ENCODE peak calls at places on chromosomes 13 and 19, in four cellular contexts. Q, M, A and U are unnamed samples.
A peak's percentile ranks its signal among the peaks of the same experiment; 100 is the strongest.

GRCh38 chr19:3057275-3057714 is 5.0 kb downstream of the TLE5 start:
- DNase-seq in Q (no peak), M (peak; percentile 78), A (no peak), U (no peak)

GRCh38 chr13:101053289-101053688 is 363.0 kb downstream of the NALCN start:
- DNase-seq in Q (no peak), M (no peak), A (no peak), U (no peak)

GRCh38 chr13:71056581-71056980 is 810.4 kb downstream of the DACH1 start:
- DNase-seq in M (no peak), Q (no peak), A (peak; percentile 48), U (peak; percentile 28)

GRCh38 chr13:76516013-76516412 is 370.2 kb downstream of the KCTD12 start:
- DNase-seq in Q (no peak), M (no peak), A (no peak), U (no peak)

GRCh38 chr13:19805765-19806164 is 23.0 kb upstream of the PSPC1 start:
- DNase-seq in M (no peak), A (no peak), Q (no peak), U (no peak)

GRCh38 chr19:17260842-17261325 is 3.7 kb downstream of the USHBP1 start:
- DNase-seq in A (peak; percentile 96), Q (peak; percentile 78), M (peak; percentile 57), U (peak; percentile 94)

GRCh38 chr19:3698386-3698950 is 1.8 kb downstream of the PIP5K1C start:
- DNase-seq in Q (no peak), M (no peak), A (no peak), U (peak; percentile 57)

GRCh38 chr13:88958821-88959220 is 1287.7 kb downstream of the SLITRK5 start:
- DNase-seq in Q (no peak), M (no peak), A (no peak), U (no peak)

GRCh38 chr19:15369594-15369891 is 10.0 kb downstream of the AKAP8 start:
- DNase-seq in A (no peak), Q (no peak), M (no peak), U (no peak)

GRCh38 chr13:57666554-57666953 is 35.0 kb downstream of the PCDH17 start:
- DNase-seq in Q (no peak), A (no peak), M (no peak), U (no peak)

GRCh38 chr19:32748497-32748896 is 28.9 kb downstream of the TDRD12 start:
- DNase-seq in Q (peak; percentile 4), M (no peak), A (peak; percentile 45), U (peak; percentile 49)
- TF ChIP-seq CTCF in Q (peak; percentile 52), M (no peak), A (peak; percentile 23), U (peak; percentile 45)

GRCh38 chr13:98976338-98976737 is 1.5 kb downstream of the DOCK9 start:
- DNase-seq in Q (no peak), M (no peak), A (no peak), U (no peak)
- H3K4me3 ChIP-seq in Q (no peak overlapping the region), M (peak overlapping the region; percentile 54), A (no peak overlapping the region), U (no peak overlapping the region)

GRCh38 chr19:18522124-18522861 is 423 bp upstream of the ELL start:
- DNase-seq in A (peak; percentile 100), Q (peak; percentile 99), M (peak; percentile 100), U (peak; percentile 100)
- TF ChIP-seq CTCF in A (no peak), Q (no peak), M (peak; percentile 40), U (no peak)

DNA sequence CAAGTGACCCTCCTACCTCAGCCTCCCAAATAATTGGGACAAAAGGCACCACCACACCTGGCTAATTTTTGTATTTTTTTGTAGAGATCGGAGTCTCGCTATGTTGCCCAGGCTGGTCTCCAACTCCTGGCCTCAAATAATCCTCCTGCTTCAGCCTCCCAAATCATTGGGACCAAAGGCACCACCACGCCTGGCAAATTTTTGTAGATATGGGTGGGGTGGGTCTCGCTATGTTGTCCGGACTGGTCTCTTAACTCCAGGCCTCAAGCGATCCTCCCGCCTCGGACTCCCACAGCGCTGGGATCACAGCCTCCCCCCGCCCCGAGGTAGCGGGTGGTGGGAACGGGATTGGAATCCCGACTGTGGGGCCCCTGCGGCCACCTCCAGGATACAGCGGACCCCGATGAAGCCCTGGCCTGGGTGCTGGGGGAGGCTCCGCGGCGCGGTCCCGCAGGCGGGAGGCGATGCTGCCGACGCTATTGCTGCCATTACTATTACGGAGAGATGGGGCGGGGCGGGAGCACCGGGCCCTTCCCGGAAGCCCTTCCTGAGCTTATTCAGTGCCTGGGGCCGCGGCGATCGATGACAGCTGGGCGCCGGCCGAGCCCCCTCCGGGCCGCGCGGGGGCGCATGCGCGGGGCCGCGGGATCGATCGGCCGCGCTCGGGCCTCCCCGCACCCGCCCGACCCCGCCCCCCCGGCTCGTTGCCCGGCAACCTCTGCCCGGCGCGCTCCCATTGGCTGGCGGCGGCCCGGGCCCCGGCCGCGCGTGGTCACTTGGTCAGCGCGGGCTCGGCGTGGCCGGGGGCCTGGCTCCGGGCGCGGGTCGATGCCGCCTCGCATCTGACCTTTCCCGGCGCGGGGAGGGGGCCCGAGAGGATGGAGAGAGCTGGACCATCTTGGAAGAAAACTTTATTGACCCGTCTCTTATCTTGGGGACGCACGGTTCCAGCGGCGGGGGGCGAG is 27.9 kb upstream of the ONECUT3 start:
- DNase-seq in M (no peak), A (peak; percentile 89), Q (no peak), U (no peak)
- H3K4me3 ChIP-seq in M (peak overlapping the region; percentile 39), A (peak overlapping the region; percentile 71), Q (no peak overlapping the region), U (no peak overlapping the region)